ENCODE peak calls at places on chromosomes 16 and 17, in nine cellular contexts. W is RWPE1, F is AG09319, L is psoas muscle, S is breast epithelium, B is astrocyte of the spinal cord, T is lower leg skin, Y is mesothelial cell of epicardium, O is colonic mucosa. U is an unnamed sample.

GRCh38 chr17:48259710-48260291 is 152.2 kb downstream of the SNX11 start:
- DNase-seq in S (no peak), F (no peak), O (peak), T (no peak), L (no peak), B (peak), W (peak), Y (no peak), U (no peak)

GRCh38 chr17:71938340-71939010 is 182.3 kb upstream of the SOX9 start:
- DNase-seq in W (no peak), O (no peak), T (no peak), B (no peak), Y (no peak), L (no peak), F (no peak), S (no peak), U (no peak)

GRCh38 chr17:2064980-2065785 is 10.3 kb downstream of the HIC1 start:
- DNase-seq in B (peak), T (no peak), O (no peak), W (no peak), F (no peak), L (peak), S (no peak), Y (no peak), U (no peak)

GRCh38 chr17:15384142-15384803 is 42.9 kb upstream of the TEKT3 start:
- DNase-seq in L (peak), Y (no peak), F (no peak), W (no peak), B (no peak), T (no peak), O (peak), S (no peak), U (peak)

GRCh38 chr17:10156579-10157488 is 41.6 kb downstream of the GAS7 start:
- DNase-seq in Y (no peak), F (no peak), W (no peak), T (peak), S (peak), L (peak), B (no peak), O (peak), U (peak)

GRCh38 chr17:73031472-73031871 is 61.0 kb downstream of the SLC39A11 start:
- DNase-seq in F (no peak), B (no peak), L (no peak), S (no peak), O (no peak), T (no peak), Y (no peak), W (no peak), U (no peak)

GRCh38 chr16:77236063-77236511 is 36.9 kb downstream of the SYCE1L start:
- DNase-seq in W (peak), S (peak), L (peak), Y (peak), F (peak), B (peak), T (peak), O (peak), U (peak)

GRCh38 chr16:396605-397004 is 394 bp upstream of the NME4 start:
- DNase-seq in O (no peak), L (no peak), B (peak), Y (no peak), T (no peak), W (no peak), F (no peak), S (no peak), U (no peak)

GRCh38 chr16:3292604-3293003 is 9.3 kb downstream of the ZNF263 start:
- DNase-seq in S (no peak), F (no peak), T (no peak), O (no peak), B (no peak), W (no peak), L (no peak), Y (no peak), U (no peak)

GRCh38 chr17:9230346-9230745 is 209.0 kb downstream of the NTN1 start:
- DNase-seq in F (peak), W (no peak), T (no peak), Y (no peak), O (no peak), S (no peak), B (no peak), L (no peak), U (no peak)

GRCh38 chr17:8283356-8283755 is 5.1 kb upstream of the RANGRF start:
- DNase-seq in O (no peak), F (no peak), Y (no peak), W (no peak), S (no peak), T (no peak), L (no peak), B (no peak), U (no peak)

GRCh38 chr17:80981062-80981902 is 10.4 kb upstream of the CHMP6 start:
- DNase-seq in F (no peak), L (no peak), S (no peak), T (no peak), Y (peak), W (no peak), B (no peak), O (no peak), U (no peak)

GRCh38 chr16:31333686-31334649 is 21.0 kb upstream of the ITGAX start:
- DNase-seq in T (no peak), L (no peak), Y (no peak), O (no peak), S (no peak), W (peak), F (no peak), B (no peak), U (no peak)

GRCh38 chr17:64387545-64388171 is 3.0 kb downstream of the PECAM1 start:
- DNase-seq in Y (no peak), O (no peak), W (no peak), T (peak), F (no peak), S (no peak), L (no peak), B (no peak), U (no peak)

GRCh38 chr17:47218896-47219430 is 9.8 kb downstream of the MYL4 start:
- DNase-seq in T (peak), S (no peak), Y (no peak), B (no peak), F (no peak), W (no peak), O (no peak), L (no peak), U (no peak)

GRCh38 chr17:64920026-64920418 is 744 bp upstream of the LRRC37A3 start:
- DNase-seq in B (no peak), L (peak), O (peak), F (no peak), Y (no peak), T (no peak), S (peak), W (no peak), U (no peak)

GRCh38 chr17:77083547-77083946 is 57.2 kb upstream of the SEC14L1 start:
- DNase-seq in O (no peak), L (no peak), S (no peak), Y (no peak), B (no peak), F (no peak), W (no peak), T (no peak), U (no peak)

GRCh38 chr16:66342294-66342900 is 24.1 kb upstream of the CDH5 start:
- DNase-seq in Y (no peak), W (no peak), F (no peak), L (no peak), S (no peak), O (no peak), T (no peak), B (no peak), U (no peak)

GRCh38 chr17:53628011-53628410 is 194.7 kb upstream of the KIF2B start:
- DNase-seq in T (no peak), O (no peak), L (no peak), F (no peak), W (peak), B (peak), S (no peak), Y (no peak), U (no peak)

GRCh38 chr17:82323514-82324234 is 6.3 kb upstream of the CD7 start:
- DNase-seq in Y (no peak), B (no peak), W (no peak), O (no peak), S (no peak), T (no peak), F (no peak), L (no peak), U (no peak)

GRCh38 chr16:11057696-11058345 is 113.5 kb downstream of the CLEC16A start:
- DNase-seq in T (no peak), W (no peak), Y (no peak), F (no peak), O (no peak), B (no peak), S (no peak), L (no peak), U (no peak)

GRCh38 chr17:74433421-74434121 is 1.7 kb downstream of the GPRC5C start:
- DNase-seq in Y (no peak), T (no peak), B (no peak), O (no peak), L (no peak), W (no peak), S (no peak), F (no peak), U (no peak)

GRCh38 chr17:77734371-77735050 is 224.0 kb upstream of the TNRC6C start:
- DNase-seq in Y (peak), T (peak), F (peak), B (no peak), W (peak), O (peak), L (peak), S (peak), U (peak)

GRCh38 chr16:49351119-49351518 is 22.5 kb upstream of the C16orf78 start:
- DNase-seq in T (peak), W (no peak), O (no peak), B (no peak), S (no peak), F (no peak), L (no peak), Y (no peak), U (no peak)

GRCh38 chr16:31527617-31528287 is at the start of gene AHSP:
- DNase-seq in W (no peak), S (no peak), F (no peak), T (no peak), L (no peak), B (no peak), Y (no peak), O (no peak), U (no peak)

GRCh38 chr17:28133562-28133970 is 91.1 kb downstream of the NLK start:
- DNase-seq in T (no peak), O (no peak), F (peak), L (no peak), Y (no peak), W (peak), B (peak), S (no peak), U (no peak)

GRCh38 chr16:83826146-83826913 is 18.6 kb downstream of the HSBP1 start:
- DNase-seq in B (peak), L (peak), F (peak), S (peak), T (peak), Y (peak), O (peak), W (peak), U (peak)

GRCh38 chr16:85899444-85899843 is 482 bp downstream of the IRF8 start:
- DNase-seq in S (no peak), T (no peak), B (no peak), F (no peak), Y (no peak), O (no peak), W (no peak), L (no peak), U (no peak)

GRCh38 chr16:27405546-27406451 is 3.8 kb downstream of the IL21R start:
- DNase-seq in Y (no peak), F (no peak), L (no peak), B (peak), W (no peak), S (no peak), O (no peak), T (peak), U (no peak)

GRCh38 chr17:50973557-50974494 is 107.7 kb upstream of the TOB1 start:
- DNase-seq in T (no peak), B (no peak), W (no peak), L (no peak), Y (no peak), O (no peak), S (no peak), F (no peak), U (no peak)

GRCh38 chr17:72797142-72797541 is 295.3 kb downstream of the SLC39A11 start:
- DNase-seq in T (no peak), W (no peak), Y (no peak), S (no peak), B (no peak), L (no peak), O (no peak), F (no peak), U (no peak)

GRCh38 chr16:87115646-87116045 is 201.5 kb downstream of the C16orf95 start:
- DNase-seq in F (no peak), O (no peak), Y (no peak), S (no peak), B (no peak), W (no peak), L (no peak), T (no peak), U (no peak)

GRCh38 chr17:28895794-28896447 is 1.6 kb downstream of the FLOT2 start:
- DNase-seq in O (no peak), Y (no peak), B (no peak), S (no peak), W (no peak), F (no peak), T (no peak), L (no peak), U (no peak)

GRCh38 chr17:69573396-69573795 is 158.9 kb downstream of the MAP2K6 start:
- DNase-seq in W (no peak), T (no peak), S (no peak), L (no peak), O (no peak), Y (no peak), F (no peak), B (no peak), U (no peak)

GRCh38 chr17:34852614-34853013 is 108.6 kb downstream of the CCT6B start:
- DNase-seq in L (no peak), Y (no peak), F (no peak), T (no peak), B (no peak), W (no peak), O (no peak), S (no peak), U (no peak)
- TF ChIP-seq CTCF in L (no peak), Y (no peak), F (no peak), T (no peak), B (no peak), W (no peak), O (no peak), S (no peak), U (no peak)

GRCh38 chr17:75785770-75786538 is 1.3 kb downstream of the UNK start:
- DNase-seq in B (peak), F (no peak), Y (no peak), T (no peak), L (no peak), O (no peak), S (no peak), W (no peak), U (no peak)

GRCh38 chr17:75785016-75785769 is 587 bp downstream of the UNK start:
- DNase-seq in L (peak), B (peak), F (peak), O (peak), S (peak), T (peak), W (peak), Y (peak), U (peak)

GRCh38 chr17:75783803-75784472 is 668 bp upstream of the UNK start:
- DNase-seq in O (no peak), S (peak), L (no peak), T (peak), W (no peak), F (no peak), B (no peak), Y (peak), U (no peak)

GRCh38 chr17:75783069-75783783 is 1.4 kb upstream of the UNK start:
- DNase-seq in L (no peak), O (no peak), F (no peak), T (no peak), S (no peak), B (peak), Y (no peak), W (no peak), U (no peak)

GRCh38 chr17:75784473-75785015 is at the start of gene UNK:
- DNase-seq in T (peak), F (peak), O (peak), S (peak), W (peak), Y (peak), L (peak), B (peak), U (peak)
- TF ChIP-seq CTCF in T (no peak), F (no peak), O (no peak), S (peak), W (no peak), Y (no peak), L (no peak), B (no peak), U (no peak)

DNA sequence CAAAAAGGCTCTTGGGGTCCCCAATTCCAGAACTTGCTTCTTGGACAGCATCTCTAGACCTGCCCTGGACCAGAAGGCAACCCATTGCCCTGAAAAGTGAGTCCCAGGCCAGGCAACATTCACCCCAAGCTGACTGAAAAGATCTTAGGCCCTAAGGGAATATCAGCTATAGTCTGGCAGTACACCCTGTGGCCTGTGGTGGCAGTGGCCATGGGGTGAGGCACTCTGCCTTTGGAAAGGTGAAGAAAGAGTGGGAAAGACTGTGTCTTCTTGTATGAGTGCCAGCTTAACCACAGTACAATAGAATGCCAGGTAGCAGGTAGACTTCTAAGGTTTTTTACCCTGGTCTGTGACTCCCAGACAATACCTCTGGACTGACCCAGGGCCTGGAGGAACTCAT is 564.5 kb downstream of the CDH8 start:
- DNase-seq in B (no peak), O (no peak), T (no peak), F (no peak), S (no peak), Y (no peak), L (no peak), W (no peak), U (no peak)
- TF ChIP-seq CTCF in B (no peak), O (no peak), T (no peak), F (no peak), S (no peak), Y (no peak), L (no peak), W (no peak), U (no peak)

DNA sequence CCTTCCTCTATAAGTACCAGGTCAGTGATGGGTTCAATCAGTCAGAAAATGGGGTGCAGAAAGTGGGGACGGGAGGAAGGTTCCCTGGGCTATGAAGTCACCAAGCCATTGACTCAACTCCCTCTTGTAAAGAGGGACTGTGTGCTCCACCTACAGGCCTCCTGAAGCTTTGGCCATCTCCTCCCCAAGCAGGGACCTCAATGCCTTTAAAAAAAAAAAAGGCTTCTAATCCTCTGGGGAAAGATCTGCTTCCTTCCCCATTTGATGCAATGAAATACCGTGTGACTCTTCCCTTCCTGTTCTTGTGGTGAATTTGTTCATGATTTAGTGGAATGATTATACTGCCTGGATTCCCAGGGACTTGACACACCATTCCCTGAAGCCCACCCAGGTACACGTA is 30.8 kb downstream of the VWA3A start:
- DNase-seq in Y (no peak), F (no peak), L (no peak), T (no peak), B (no peak), W (no peak), S (no peak), O (no peak), U (no peak)
- TF ChIP-seq CTCF in Y (no peak), F (no peak), L (no peak), T (no peak), B (no peak), W (no peak), S (no peak), O (no peak), U (no peak)

GRCh38 chr16:53542283-53542682 is 39.3 kb upstream of the AKTIP start:
- DNase-seq in T (no peak), O (no peak), W (no peak), L (no peak), Y (no peak), F (no peak), B (no peak), S (no peak), U (no peak)
- TF ChIP-seq CTCF in T (no peak), O (no peak), W (no peak), L (no peak), Y (no peak), F (no peak), B (no peak), S (no peak), U (no peak)

GRCh38 chr16:89359296-89360147 is 130.8 kb downstream of the ANKRD11 start:
- DNase-seq in S (no peak), W (no peak), O (no peak), Y (no peak), L (no peak), F (no peak), B (peak), T (no peak), U (no peak)

GRCh38 chr16:89357055-89357454 is 133.3 kb downstream of the ANKRD11 start:
- DNase-seq in F (no peak), B (no peak), L (no peak), T (no peak), W (peak), O (no peak), S (no peak), Y (no peak), U (no peak)

GRCh38 chr16:89355686-89356085 is 134.7 kb downstream of the ANKRD11 start:
- DNase-seq in F (no peak), B (no peak), O (no peak), Y (no peak), T (no peak), L (no peak), S (no peak), W (no peak), U (no peak)

GRCh38 chr16:89358030-89359005 is 132.0 kb downstream of the ANKRD11 start:
- DNase-seq in W (no peak), O (no peak), Y (no peak), S (no peak), T (no peak), F (no peak), B (no peak), L (no peak), U (no peak)

GRCh38 chr16:89357460-89357859 is 132.9 kb downstream of the ANKRD11 start:
- DNase-seq in L (peak), S (no peak), T (no peak), W (no peak), F (no peak), Y (no peak), B (no peak), O (no peak), U (peak)
- TF ChIP-seq CTCF in L (peak), S (no peak), T (no peak), W (no peak), F (no peak), Y (no peak), B (no peak), O (no peak), U (peak)

GRCh38 chr16:73671102-73671501 is 623.2 kb upstream of the ZFHX3 start:
- DNase-seq in B (no peak), W (no peak), O (no peak), T (no peak), F (no peak), L (no peak), Y (no peak), S (no peak), U (no peak)
- TF ChIP-seq CTCF in B (no peak), W (no peak), O (no peak), T (no peak), F (no peak), L (no peak), Y (no peak), S (no peak), U (no peak)

DNA sequence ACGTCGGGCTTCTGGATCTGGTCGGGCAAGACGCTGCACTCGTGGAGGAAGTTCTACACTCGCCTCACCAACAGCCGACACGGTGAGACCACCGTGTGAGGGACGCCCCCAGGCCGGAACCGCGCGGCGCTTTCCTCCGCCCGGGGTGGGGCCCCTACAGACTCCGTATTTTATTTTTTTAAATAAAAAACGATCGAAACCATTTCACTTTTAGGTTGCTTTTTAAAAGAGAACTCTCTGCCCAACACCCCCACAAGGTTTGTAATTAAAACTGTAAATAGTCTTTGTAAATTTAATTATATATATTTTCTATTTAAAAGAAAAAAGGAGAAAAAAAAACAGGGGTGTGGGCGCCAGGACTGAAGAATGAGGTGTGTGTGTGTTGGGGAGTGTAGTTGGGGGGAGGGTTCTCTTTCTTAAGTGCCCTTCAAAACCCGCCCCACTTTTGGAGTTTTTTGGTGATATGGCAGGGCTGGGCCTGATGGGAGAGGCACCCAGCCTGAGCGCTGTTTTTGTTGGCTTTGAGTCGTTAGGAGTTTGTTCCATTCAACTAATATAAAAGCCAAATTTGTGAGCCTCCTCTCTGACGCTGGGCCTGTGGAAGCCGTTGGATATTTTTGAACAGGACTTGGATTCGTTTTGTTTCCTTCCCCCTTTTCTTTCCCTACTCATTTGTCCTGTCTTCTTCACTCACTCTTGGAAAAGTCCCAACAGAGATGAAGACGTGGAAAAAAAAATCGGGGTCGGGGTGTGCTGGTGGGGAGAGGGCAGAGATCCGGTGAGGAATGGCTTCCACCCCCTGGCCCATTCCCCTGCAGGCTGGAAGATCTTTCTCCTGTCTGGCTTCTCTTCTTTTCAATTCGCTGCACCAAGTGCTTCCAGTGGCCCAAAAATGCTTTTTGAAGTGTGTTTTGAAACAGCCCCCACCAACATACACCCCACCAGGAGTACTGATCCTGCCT is 2.3 kb downstream of the FZD2 start:
- DNase-seq in Y (no peak), S (no peak), L (no peak), W (no peak), T (no peak), F (no peak), O (no peak), B (no peak), U (no peak)
- TF ChIP-seq CTCF in Y (no peak), S (no peak), L (no peak), W (no peak), T (no peak), F (no peak), O (no peak), B (no peak), U (no peak)

U was measured in dorsolateral prefrontal cortex.